ENCODE peak calls at places on chromosomes 2 and 18, in seven cellular contexts. One of them, this sample, is unnamed. For H3K36me3 and H3K79me2, the result is how much of the 10 kb centered on the place peaks cover.

GRCh38 chr2:235669269-235669831 is 175.5 kb downstream of the AGAP1 start:
- DNase-seq in neural progenitor cell: peak
- DNase-seq in mesendoderm: peak
- DNase-seq in HCT116: peak
- DNase-seq in fibroblast of lung: peak
- DNase-seq in astrocyte: peak
- DNase-seq in PC-9: peak
- DNase-seq in this sample: no peak

GRCh38 chr2:88735853-88736252 is 44.4 kb downstream of the RPIA start:
- DNase-seq in neural progenitor cell: no peak
- DNase-seq in mesendoderm: no peak
- DNase-seq in HCT116: peak
- DNase-seq in fibroblast of lung: no peak
- DNase-seq in astrocyte: no peak
- DNase-seq in PC-9: peak
- DNase-seq in this sample: no peak

GRCh38 chr2:168486440-168486839 is 30.4 kb downstream of the CERS6 start:
- DNase-seq in neural progenitor cell: no peak
- DNase-seq in mesendoderm: no peak
- DNase-seq in HCT116: no peak
- DNase-seq in fibroblast of lung: no peak
- DNase-seq in astrocyte: no peak
- DNase-seq in PC-9: no peak
- DNase-seq in this sample: no peak

GRCh38 chr18:61551586-61551985 is 218.4 kb downstream of the CDH20 start:
- DNase-seq in neural progenitor cell: peak
- DNase-seq in mesendoderm: peak
- DNase-seq in HCT116: peak
- DNase-seq in fibroblast of lung: peak
- DNase-seq in astrocyte: peak
- DNase-seq in PC-9: peak
- DNase-seq in this sample: peak

GRCh38 chr2:64972856-64973255 is 16.3 kb upstream of the SLC1A4 start:
- DNase-seq in neural progenitor cell: no peak
- DNase-seq in mesendoderm: no peak
- DNase-seq in HCT116: no peak
- DNase-seq in fibroblast of lung: no peak
- DNase-seq in astrocyte: no peak
- DNase-seq in PC-9: no peak
- DNase-seq in this sample: no peak

GRCh38 chr18:45828917-45829811 is 3.7 kb downstream of the SIGLEC15 start:
- DNase-seq in neural progenitor cell: no peak
- DNase-seq in mesendoderm: peak
- DNase-seq in HCT116: no peak
- DNase-seq in fibroblast of lung: no peak
- DNase-seq in astrocyte: no peak
- DNase-seq in PC-9: peak
- DNase-seq in this sample: no peak

GRCh38 chr2:151844217-151844896 is 16.1 kb upstream of the ARL5A start:
- DNase-seq in neural progenitor cell: no peak
- DNase-seq in mesendoderm: no peak
- DNase-seq in HCT116: no peak
- DNase-seq in fibroblast of lung: no peak
- DNase-seq in astrocyte: no peak
- DNase-seq in PC-9: no peak
- DNase-seq in this sample: no peak

GRCh38 chr2:41958775-41959174 is 89.0 kb upstream of the PKDCC start:
- DNase-seq in neural progenitor cell: no peak
- DNase-seq in mesendoderm: no peak
- DNase-seq in HCT116: no peak
- DNase-seq in fibroblast of lung: no peak
- DNase-seq in astrocyte: peak
- DNase-seq in PC-9: no peak
- DNase-seq in this sample: no peak

GRCh38 chr2:70977605-70978205 is 725 bp upstream of the ANKRD53 start:
- DNase-seq in neural progenitor cell: no peak
- DNase-seq in mesendoderm: no peak
- DNase-seq in HCT116: no peak
- DNase-seq in fibroblast of lung: peak
- DNase-seq in astrocyte: peak
- DNase-seq in PC-9: peak
- DNase-seq in this sample: no peak

GRCh38 chr2:166375205-166375735 is 474 bp downstream of the SCN9A start:
- DNase-seq in neural progenitor cell: peak
- DNase-seq in mesendoderm: no peak
- DNase-seq in HCT116: no peak
- DNase-seq in fibroblast of lung: peak
- DNase-seq in astrocyte: peak
- DNase-seq in PC-9: no peak
- DNase-seq in this sample: no peak

GRCh38 chr2:23418490-23418911 is 33.5 kb downstream of the KLHL29 start:
- DNase-seq in neural progenitor cell: no peak
- DNase-seq in mesendoderm: no peak
- DNase-seq in HCT116: no peak
- DNase-seq in fibroblast of lung: peak
- DNase-seq in astrocyte: peak
- DNase-seq in PC-9: no peak
- DNase-seq in this sample: no peak

GRCh38 chr2:164496881-164497280 is 124.4 kb downstream of the GRB14 start:
- DNase-seq in neural progenitor cell: no peak
- DNase-seq in mesendoderm: no peak
- DNase-seq in HCT116: no peak
- DNase-seq in fibroblast of lung: no peak
- DNase-seq in astrocyte: no peak
- DNase-seq in PC-9: no peak
- DNase-seq in this sample: no peak

GRCh38 chr18:3120356-3120755 is 99.4 kb downstream of the MYOM1 start:
- DNase-seq in neural progenitor cell: no peak
- DNase-seq in mesendoderm: no peak
- DNase-seq in HCT116: no peak
- DNase-seq in fibroblast of lung: no peak
- DNase-seq in astrocyte: no peak
- DNase-seq in PC-9: no peak
- DNase-seq in this sample: no peak

GRCh38 chr2:54839526-54840255 is 116.2 kb downstream of the EML6 start:
- DNase-seq in neural progenitor cell: no peak
- DNase-seq in mesendoderm: peak
- DNase-seq in HCT116: no peak
- DNase-seq in fibroblast of lung: peak
- DNase-seq in astrocyte: no peak
- DNase-seq in PC-9: no peak
- DNase-seq in this sample: no peak

GRCh38 chr18:48719988-48720654 is 181.3 kb downstream of the CTIF start:
- DNase-seq in neural progenitor cell: no peak
- DNase-seq in mesendoderm: peak
- DNase-seq in HCT116: no peak
- DNase-seq in fibroblast of lung: peak
- DNase-seq in astrocyte: peak
- DNase-seq in PC-9: no peak
- DNase-seq in this sample: no peak

GRCh38 chr2:173934895-173935294 is 30.3 kb downstream of the SP3 start:
- DNase-seq in neural progenitor cell: no peak
- DNase-seq in mesendoderm: no peak
- DNase-seq in HCT116: peak
- DNase-seq in fibroblast of lung: peak
- DNase-seq in astrocyte: no peak
- DNase-seq in PC-9: peak
- DNase-seq in this sample: no peak

GRCh38 chr18:13103366-13103765 is 112.2 kb downstream of the CEP192 start:
- DNase-seq in neural progenitor cell: no peak
- DNase-seq in mesendoderm: no peak
- DNase-seq in HCT116: peak
- DNase-seq in fibroblast of lung: no peak
- DNase-seq in astrocyte: no peak
- DNase-seq in PC-9: no peak
- DNase-seq in this sample: peak

GRCh38 chr2:22375094-22375493 is 1009.9 kb upstream of the KLHL29 start:
- DNase-seq in neural progenitor cell: peak
- DNase-seq in mesendoderm: peak
- DNase-seq in HCT116: no peak
- DNase-seq in fibroblast of lung: no peak
- DNase-seq in astrocyte: no peak
- DNase-seq in PC-9: no peak
- DNase-seq in this sample: no peak

GRCh38 chr18:74216661-74217110 is 68.4 kb downstream of the TIMM21 start:
- DNase-seq in neural progenitor cell: no peak
- DNase-seq in mesendoderm: no peak
- DNase-seq in HCT116: no peak
- DNase-seq in fibroblast of lung: no peak
- DNase-seq in astrocyte: no peak
- DNase-seq in PC-9: no peak
- DNase-seq in this sample: no peak

GRCh38 chr18:43671431-43671830 is 394.1 kb upstream of the SYT4 start:
- DNase-seq in neural progenitor cell: no peak
- DNase-seq in mesendoderm: no peak
- DNase-seq in HCT116: no peak
- DNase-seq in fibroblast of lung: no peak
- DNase-seq in astrocyte: no peak
- DNase-seq in PC-9: no peak
- DNase-seq in this sample: no peak

GRCh38 chr18:43663159-43663558 is 385.9 kb upstream of the SYT4 start:
- DNase-seq in neural progenitor cell: no peak
- DNase-seq in mesendoderm: no peak
- DNase-seq in HCT116: no peak
- DNase-seq in fibroblast of lung: no peak
- DNase-seq in astrocyte: no peak
- DNase-seq in PC-9: no peak
- DNase-seq in this sample: no peak

GRCh38 chr18:43665239-43665788 is 388.0 kb upstream of the SYT4 start:
- DNase-seq in neural progenitor cell: no peak
- DNase-seq in mesendoderm: no peak
- DNase-seq in HCT116: no peak
- DNase-seq in fibroblast of lung: peak
- DNase-seq in astrocyte: peak
- DNase-seq in PC-9: no peak
- DNase-seq in this sample: no peak

GRCh38 chr18:43664487-43665008 is 387.3 kb upstream of the SYT4 start:
- DNase-seq in neural progenitor cell: no peak
- DNase-seq in mesendoderm: peak
- DNase-seq in HCT116: no peak
- DNase-seq in fibroblast of lung: peak
- DNase-seq in astrocyte: peak
- DNase-seq in PC-9: no peak
- DNase-seq in this sample: no peak

DNA sequence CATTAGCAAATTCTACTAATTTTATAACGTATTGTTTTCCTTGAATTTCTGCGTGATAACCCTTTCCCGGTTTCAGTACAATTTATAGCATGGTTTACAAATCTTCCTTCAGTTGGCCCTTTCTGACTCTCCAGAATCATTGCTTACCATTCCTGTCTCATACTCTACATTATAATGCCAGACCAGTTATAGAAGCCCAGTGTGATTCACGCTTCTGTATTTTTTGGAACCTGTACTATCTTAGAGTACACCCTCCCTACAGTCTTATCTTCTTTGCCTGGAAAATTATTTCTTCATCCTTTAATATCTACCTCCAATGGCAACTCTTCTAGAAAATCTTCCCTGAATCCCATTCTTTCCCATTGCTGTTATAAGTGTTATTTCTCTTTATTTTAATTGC is 391.6 kb upstream of the SYT4 start:
- DNase-seq in neural progenitor cell: no peak
- DNase-seq in mesendoderm: no peak
- DNase-seq in HCT116: no peak
- DNase-seq in fibroblast of lung: no peak
- DNase-seq in astrocyte: no peak
- DNase-seq in PC-9: no peak
- DNase-seq in this sample: no peak
- H3K4me2 ChIP-seq in neural progenitor cell: no peak
- H3K4me2 ChIP-seq in mesendoderm: no peak
- H3K4me2 ChIP-seq in HCT116: no peak
- H3K4me2 ChIP-seq in fibroblast of lung: no peak
- H3K4me2 ChIP-seq in astrocyte: no peak
- H3K4me2 ChIP-seq in PC-9: no peak
- H3K4me2 ChIP-seq in this sample: no peak

GRCh38 chr2:74426181-74426758 is 4.7 kb downstream of the WDR54 start:
- DNase-seq in neural progenitor cell: no peak
- DNase-seq in mesendoderm: peak
- DNase-seq in HCT116: no peak
- DNase-seq in fibroblast of lung: no peak
- DNase-seq in astrocyte: no peak
- DNase-seq in PC-9: no peak
- DNase-seq in this sample: no peak
- H3K36me3 ChIP-seq in neural progenitor cell: under half
- H3K36me3 ChIP-seq in mesendoderm: under half
- H3K36me3 ChIP-seq in HCT116: half or more
- H3K36me3 ChIP-seq in fibroblast of lung: under half
- H3K36me3 ChIP-seq in astrocyte: under half
- H3K36me3 ChIP-seq in PC-9: under half
- H3K36me3 ChIP-seq in this sample: under half

GRCh38 chr2:69572640-69573039 is 70.9 kb downstream of the AAK1 start:
- DNase-seq in neural progenitor cell: no peak
- DNase-seq in mesendoderm: no peak
- DNase-seq in HCT116: no peak
- DNase-seq in fibroblast of lung: peak
- DNase-seq in astrocyte: no peak
- DNase-seq in PC-9: no peak
- DNase-seq in this sample: no peak
- H3K79me2 ChIP-seq in neural progenitor cell: under half
- H3K79me2 ChIP-seq in mesendoderm: under half
- H3K79me2 ChIP-seq in HCT116: under half
- H3K79me2 ChIP-seq in fibroblast of lung: under half
- H3K79me2 ChIP-seq in astrocyte: half or more
- H3K79me2 ChIP-seq in PC-9: half or more
- H3K79me2 ChIP-seq in this sample: under half

GRCh38 chr2:46827274-46827930 is 88.2 kb downstream of the MCFD2 start:
- DNase-seq in neural progenitor cell: no peak
- DNase-seq in mesendoderm: no peak
- DNase-seq in HCT116: no peak
- DNase-seq in fibroblast of lung: peak
- DNase-seq in astrocyte: peak
- DNase-seq in PC-9: no peak
- DNase-seq in this sample: no peak

GRCh38 chr2:46828491-46829239 is 86.9 kb downstream of the MCFD2 start:
- DNase-seq in neural progenitor cell: no peak
- DNase-seq in mesendoderm: no peak
- DNase-seq in HCT116: no peak
- DNase-seq in fibroblast of lung: no peak
- DNase-seq in astrocyte: no peak
- DNase-seq in PC-9: no peak
- DNase-seq in this sample: no peak

GRCh38 chr2:46829240-46829970 is 86.2 kb downstream of the MCFD2 start:
- DNase-seq in neural progenitor cell: no peak
- DNase-seq in mesendoderm: no peak
- DNase-seq in HCT116: no peak
- DNase-seq in fibroblast of lung: no peak
- DNase-seq in astrocyte: no peak
- DNase-seq in PC-9: no peak
- DNase-seq in this sample: no peak

GRCh38 chr2:46826898-46827245 is 88.7 kb downstream of the MCFD2 start:
- DNase-seq in neural progenitor cell: no peak
- DNase-seq in mesendoderm: no peak
- DNase-seq in HCT116: no peak
- DNase-seq in fibroblast of lung: no peak
- DNase-seq in astrocyte: no peak
- DNase-seq in PC-9: no peak
- DNase-seq in this sample: no peak

DNA sequence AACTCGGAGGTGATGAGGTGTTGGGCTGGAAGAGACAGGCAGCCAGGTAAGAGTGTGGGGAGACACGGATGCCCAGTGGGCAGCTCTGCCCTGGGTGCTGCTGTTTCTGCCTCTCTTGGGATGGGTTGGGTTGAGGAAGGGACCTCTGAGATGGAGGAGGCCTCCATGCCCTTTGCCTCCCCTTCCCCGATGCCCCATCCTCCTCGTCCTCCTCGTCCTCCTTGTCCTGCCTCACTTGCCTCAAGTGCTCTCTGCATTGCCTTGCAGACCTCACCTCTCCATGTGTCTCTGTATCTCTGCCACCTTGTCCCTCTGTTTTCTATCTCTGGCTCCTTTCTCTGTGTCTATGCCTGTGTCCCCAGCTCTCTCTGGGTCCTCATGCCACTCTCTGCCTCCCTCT is 87.6 kb downstream of the MCFD2 start:
- DNase-seq in neural progenitor cell: no peak
- DNase-seq in mesendoderm: no peak
- DNase-seq in HCT116: no peak
- DNase-seq in fibroblast of lung: no peak
- DNase-seq in astrocyte: no peak
- DNase-seq in PC-9: no peak
- DNase-seq in this sample: no peak
- H3K4me2 ChIP-seq in neural progenitor cell: no peak
- H3K4me2 ChIP-seq in mesendoderm: no peak
- H3K4me2 ChIP-seq in HCT116: no peak
- H3K4me2 ChIP-seq in fibroblast of lung: no peak
- H3K4me2 ChIP-seq in astrocyte: peak
- H3K4me2 ChIP-seq in PC-9: no peak
- H3K4me2 ChIP-seq in this sample: no peak